ENCODE peak calls at places on chromosomes 2 and 18, in four cellular contexts. U, H, P and M are unnamed samples.

GRCh38 chr2:178845565-178846457 is 38.6 kb upstream of the TTN start:
- DNase-seq in U (peak; percentile 58), P (no peak), H (no peak), M (no peak)

GRCh38 chr18:13433088-13433487 is 214.5 kb downstream of the LDLRAD4 start:
- DNase-seq in P (no peak), U (no peak), H (no peak), M (no peak)

GRCh38 chr2:222297600-222297935 is 1.2 kb downstream of the PAX3 start:
- DNase-seq in H (no peak), P (no peak), U (no peak), M (no peak)

GRCh38 chr2:36482576-36483214 is 115.3 kb downstream of the FEZ2 start:
- DNase-seq in H (no peak), U (peak; percentile 85), P (no peak), M (no peak)

GRCh38 chr2:77008925-77009706 is 513.1 kb downstream of the LRRTM4 start:
- DNase-seq in P (no peak), U (peak; percentile 5), H (no peak), M (no peak)

GRCh38 chr2:205865794-205866490 is 183.6 kb downstream of the NRP2 start:
- DNase-seq in P (no peak), H (peak; percentile 47), U (no peak), M (no peak)

GRCh38 chr2:113876503-113877387 is 13.1 kb upstream of the ACTR3 start:
- DNase-seq in U (no peak), H (no peak), P (no peak), M (no peak)

GRCh38 chr18:46385124-46385523 is 271.9 kb downstream of the LOXHD1 start:
- DNase-seq in H (no peak), P (no peak), U (no peak), M (no peak)

GRCh38 chr2:66440692-66441091 is 5.8 kb downstream of the MEIS1 start:
- DNase-seq in H (no peak), P (no peak), U (no peak), M (no peak)

GRCh38 chr2:144170172-144170571 is 349.7 kb downstream of the ZEB2 start:
- DNase-seq in H (no peak), U (peak; percentile 31), P (no peak), M (no peak)

GRCh38 chr2:237691200-237691907 is 64.0 kb downstream of the LRRFIP1 start:
- DNase-seq in P (no peak), U (no peak), H (no peak), M (peak; percentile 99)

GRCh38 chr2:166573393-166573792 is 79.3 kb upstream of the SCN7A start:
- DNase-seq in H (no peak), U (peak; percentile 77), P (no peak), M (peak; percentile 25)

GRCh38 chr2:85728883-85729824 is 24.6 kb upstream of the ATOH8 start:
- DNase-seq in P (no peak), U (peak; percentile 72), H (peak; percentile 90), M (peak; percentile 71)

GRCh38 chr2:95392730-95393455 is 9.6 kb upstream of the FAHD2A start:
- DNase-seq in H (no peak), P (no peak), U (no peak), M (no peak)

GRCh38 chr2:95392320-95392719 is 10.2 kb upstream of the FAHD2A start:
- DNase-seq in U (no peak), P (no peak), H (no peak), M (no peak)

GRCh38 chr2:95391641-95392310 is 10.7 kb upstream of the FAHD2A start:
- DNase-seq in H (no peak), U (no peak), P (no peak), M (no peak)

GRCh38 chr2:95390881-95391321 is 11.6 kb upstream of the FAHD2A start:
- DNase-seq in P (no peak), H (no peak), U (no peak), M (no peak)

DNA sequence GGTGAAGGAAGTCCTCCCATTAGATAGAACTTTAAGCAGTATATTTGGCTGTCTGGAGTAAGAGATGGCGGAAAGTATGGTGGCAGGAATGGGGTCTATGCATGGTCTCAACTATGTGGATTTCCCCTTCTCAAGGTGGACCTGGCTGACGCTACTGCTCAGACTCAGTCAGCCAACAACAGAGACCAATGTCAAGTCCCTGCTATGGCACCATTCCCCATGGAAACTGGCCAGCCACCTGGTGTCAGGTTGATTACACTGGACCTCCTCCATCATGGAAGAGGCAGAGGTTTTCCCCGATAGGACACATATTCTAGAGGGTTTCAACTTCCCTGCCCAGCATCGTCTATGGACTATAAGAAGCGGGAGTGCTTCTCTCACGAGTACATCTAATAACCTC is 8.6 kb upstream of the FAHD2A start:
- DNase-seq in H (no peak), P (no peak), U (no peak), M (no peak)
- TF ChIP-seq USF2 in H (no peak), P (no peak), U (no peak), M (no peak)

GRCh38 chr18:63994783-63995399 is 25.0 kb downstream of the SERPINB8 start:
- DNase-seq in H (peak; percentile 72), P (no peak), U (peak; percentile 61), M (peak; percentile 29)
- TF ChIP-seq CTCF in H (peak; percentile 84), P (peak; percentile 89), U (peak; percentile 89), M (peak; percentile 49)

DNA sequence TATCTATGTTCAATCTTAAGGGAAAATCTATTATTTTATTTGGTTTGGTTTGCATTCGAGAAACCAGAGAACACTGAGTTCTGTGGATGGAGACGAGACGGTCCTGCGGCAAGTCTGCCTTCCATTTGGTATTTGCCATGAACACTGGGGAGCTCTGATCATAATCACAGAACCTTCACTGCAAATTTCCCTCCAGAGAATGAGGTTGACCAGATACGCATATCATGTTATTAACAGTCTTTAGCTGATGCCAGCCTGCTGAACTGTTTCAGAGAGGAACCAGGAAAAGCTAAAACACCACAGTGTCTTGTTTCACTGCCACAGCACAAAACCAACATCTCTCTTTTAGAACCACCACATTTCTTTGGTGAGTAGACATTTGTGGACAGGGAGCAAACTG is 269.4 kb upstream of the AGAP1 start:
- DNase-seq in P (no peak), U (no peak), H (peak; percentile 64), M (no peak)
- H3K4me2 ChIP-seq in P (no peak overlapping the region), U (no peak overlapping the region), H (no peak overlapping the region), M (no peak overlapping the region)

GRCh38 chr2:174596994-174597346 is 634 bp downstream of the WIPF1 start:
- DNase-seq in P (no peak), H (no peak), U (peak; percentile 9), M (no peak)

GRCh38 chr2:174595904-174596397 is 1.7 kb downstream of the WIPF1 start:
- DNase-seq in U (no peak), P (no peak), H (no peak), M (no peak)

GRCh38 chr2:174595415-174595814 is 2.2 kb downstream of the WIPF1 start:
- DNase-seq in P (no peak), H (no peak), U (no peak), M (no peak)

GRCh38 chr2:174599310-174599941 is 1.8 kb upstream of the WIPF1 start:
- DNase-seq in H (no peak), U (no peak), P (no peak), M (no peak)

DNA sequence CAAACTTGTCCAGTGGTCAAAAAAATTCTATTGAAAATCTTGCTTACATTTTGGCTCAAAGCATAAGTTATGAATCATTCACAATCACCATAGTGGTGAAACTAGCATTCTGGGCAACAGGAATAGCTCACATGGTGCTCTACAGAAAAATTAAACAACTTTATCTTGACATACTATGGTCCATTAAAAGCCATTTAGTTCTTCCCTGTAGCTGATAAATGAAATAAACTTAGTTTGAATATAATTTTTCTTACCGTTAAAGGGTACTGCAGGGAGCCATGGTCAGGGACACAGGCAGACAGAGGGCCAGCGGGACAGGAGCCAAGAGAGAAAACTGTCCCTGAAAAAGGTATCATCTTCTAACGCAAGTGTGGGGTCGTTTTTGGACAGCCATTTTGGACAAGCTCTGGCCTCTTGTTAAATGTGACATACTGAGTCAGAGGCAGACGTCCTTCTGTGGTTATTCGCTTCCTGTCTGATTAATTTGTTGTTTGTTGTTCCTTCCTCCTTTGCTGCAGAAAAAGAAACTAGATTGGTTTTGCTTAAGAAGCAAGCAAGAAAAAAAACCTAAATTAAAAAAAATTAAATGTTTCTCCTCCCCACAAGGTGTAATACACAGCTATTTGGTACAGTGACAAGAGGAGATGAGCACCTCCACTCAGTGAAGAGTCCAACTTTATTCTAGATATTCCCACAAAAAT is at the start of gene WIPF1:
- DNase-seq in U (peak; percentile 86), H (no peak), P (peak; percentile 93), M (no peak)
- TF ChIP-seq USF2 in U (peak; percentile 42), H (no peak), P (no peak), M (no peak)

DNA sequence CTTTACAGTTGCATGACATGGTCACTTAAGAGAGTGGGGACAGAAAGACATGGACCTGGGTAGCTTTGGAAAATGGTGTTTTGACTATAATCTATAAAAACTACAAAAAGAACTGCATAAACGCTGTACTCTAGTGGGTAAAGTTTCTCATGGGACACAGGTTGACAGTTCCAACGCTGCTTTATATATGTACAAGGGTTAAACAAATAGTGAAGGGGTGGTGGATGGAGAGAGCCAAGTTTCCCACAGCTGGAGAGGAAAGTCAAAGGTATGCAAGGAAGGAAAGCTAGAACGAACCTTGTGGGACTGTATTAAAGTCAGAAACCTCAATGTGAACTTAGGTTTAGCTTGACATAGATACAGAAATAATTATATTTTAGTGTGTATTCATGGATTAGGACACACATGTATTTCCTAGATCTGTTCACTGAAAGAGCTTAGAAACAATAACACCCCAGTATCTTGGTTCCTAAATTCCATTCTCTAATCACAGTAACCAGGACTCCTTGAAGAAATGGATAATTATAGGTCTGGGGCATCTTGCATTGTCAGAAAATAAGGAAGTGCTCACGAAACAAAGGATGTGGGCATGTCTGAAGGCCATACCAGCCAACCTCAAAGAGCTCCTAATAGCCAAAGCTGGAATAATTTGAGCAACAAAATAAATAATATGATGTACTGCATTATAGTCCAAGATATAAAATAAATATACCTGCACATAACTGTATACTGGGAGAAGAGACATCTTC is 28.8 kb downstream of the TANC1 start:
- DNase-seq in H (no peak), P (no peak), U (no peak), M (no peak)
- TF ChIP-seq CTCF in H (no peak), P (no peak), U (no peak), M (no peak)

GRCh38 chr2:108965540-108966299 is 23.3 kb downstream of the EDAR start:
- DNase-seq in U (no peak), H (no peak), P (no peak), M (no peak)
- H3K4me2 ChIP-seq in U (no peak overlapping the region), H (no peak overlapping the region), P (no peak overlapping the region), M (no peak overlapping the region)

GRCh38 chr2:54903736-54904554 is 146.3 kb downstream of the RTN4 start:
- DNase-seq in P (no peak), H (no peak), U (peak; percentile 99), M (peak; percentile 7)
- TF ChIP-seq USF2 in P (no peak), H (no peak), U (no peak), M (no peak)

GRCh38 chr2:30670453-30670852 is 136.8 kb downstream of the CAPN13 start:
- DNase-seq in U (no peak), P (no peak), H (no peak), M (no peak)
- TF ChIP-seq CTCF in U (no peak), P (no peak), H (no peak), M (peak; percentile 28)

GRCh38 chr2:128724547-128724946 is 405.9 kb upstream of the HS6ST1 start:
- DNase-seq in H (no peak), U (no peak), P (no peak), M (no peak)

GRCh38 chr2:128726911-128727310 is 408.2 kb upstream of the HS6ST1 start:
- DNase-seq in H (no peak), U (no peak), P (no peak), M (no peak)

GRCh38 chr2:128726221-128726620 is 407.6 kb upstream of the HS6ST1 start:
- DNase-seq in U (no peak), H (no peak), P (no peak), M (no peak)

GRCh38 chr2:128727404-128727803 is 408.7 kb upstream of the HS6ST1 start:
- DNase-seq in H (no peak), P (no peak), U (no peak), M (no peak)

GRCh38 chr2:128724994-128725393 is 406.3 kb upstream of the HS6ST1 start:
- DNase-seq in U (no peak), P (no peak), H (no peak), M (no peak)
- H3K4me2 ChIP-seq in U (no peak overlapping the region), P (no peak overlapping the region), H (no peak overlapping the region), M (no peak overlapping the region)